ENCODE peak calls at places on chromosome X, in six cellular contexts. L is NCI-H1930, G is fibroblast of pulmonary artery, N is upper lobe of right lung, R is H4, H is KG1. X is an unnamed sample.

GRCh38 chrX:123871309-123871708 is 11.5 kb downstream of the XIAP start:
- DNase-seq in L (no peak), G (no peak), N (no peak), R (no peak), H (no peak), X (no peak)

GRCh38 chrX:129227376-129227775 is 295.9 kb downstream of the SMARCA1 start:
- DNase-seq in L (no peak), G (no peak), N (no peak), R (no peak), H (no peak), X (no peak)

GRCh38 chrX:11272290-11272689 is 20.9 kb upstream of the AMELX start:
- DNase-seq in L (no peak), G (no peak), N (no peak), R (no peak), H (no peak), X (no peak)

GRCh38 chrX:56564921-56565861 is 1.8 kb downstream of the UBQLN2 start:
- DNase-seq in L (no peak), G (peak), N (no peak), R (peak), H (peak), X (no peak)

GRCh38 chrX:119194631-119195030 is 41.5 kb upstream of the PGRMC1 start:
- DNase-seq in L (no peak), G (peak), N (no peak), R (peak), H (no peak), X (no peak)

GRCh38 chrX:53048169-53049126 is at the start of gene GPR173:
- DNase-seq in L (peak), G (peak), N (peak), R (peak), H (no peak), X (no peak)

GRCh38 chrX:142637206-142637605 is 388.5 kb upstream of the SPANXN4 start:
- DNase-seq in L (no peak), G (no peak), N (no peak), R (no peak), H (no peak), X (no peak)

GRCh38 chrX:73481521-73481920 is 34.7 kb downstream of the CDX4 start:
- DNase-seq in L (no peak), G (no peak), N (no peak), R (no peak), H (no peak), X (no peak)

GRCh38 chrX:15877380-15877779 is 22.8 kb upstream of the AP1S2 start:
- DNase-seq in L (no peak), G (peak), N (no peak), R (no peak), H (no peak), X (no peak)

GRCh38 chrX:118499295-118499694 is 3.7 kb downstream of the DOCK11 start:
- DNase-seq in L (no peak), G (no peak), N (no peak), R (no peak), H (no peak), X (no peak)

GRCh38 chrX:9867753-9868152 is 81.5 kb downstream of the SHROOM2 start:
- DNase-seq in L (no peak), G (peak), N (no peak), R (no peak), H (no peak), X (no peak)

GRCh38 chrX:132877954-132878536 is 80.4 kb downstream of the HS6ST2 start:
- DNase-seq in L (no peak), G (no peak), N (no peak), R (no peak), H (no peak), X (no peak)

GRCh38 chrX:40938418-40938817 is 146.8 kb upstream of the USP9X start:
- DNase-seq in L (no peak), G (peak), N (no peak), R (peak), H (no peak), X (no peak)

GRCh38 chrX:153703036-153703370 is 15.3 kb downstream of the SLC6A8 start:
- DNase-seq in L (no peak), G (peak), N (no peak), R (peak), H (no peak), X (no peak)

GRCh38 chrX:5390376-5390775 is 838.3 kb downstream of the NLGN4X start:
- DNase-seq in L (no peak), G (no peak), N (no peak), R (no peak), H (no peak), X (no peak)

GRCh38 chrX:24498181-24498580 is 33.1 kb downstream of the PDK3 start:
- DNase-seq in L (no peak), G (peak), N (no peak), R (peak), H (no peak), X (no peak)

GRCh38 chrX:153372949-153373348 is 28.2 kb downstream of the PNMA6E start:
- DNase-seq in L (no peak), G (no peak), N (no peak), R (no peak), H (no peak), X (no peak)

GRCh38 chrX:119734897-119735339 is 23.5 kb upstream of the SOWAHD start:
- DNase-seq in L (no peak), G (no peak), N (peak), R (no peak), H (no peak), X (no peak)

GRCh38 chrX:72021975-72022374 is 109.7 kb downstream of the RTL5 start:
- DNase-seq in L (no peak), G (no peak), N (no peak), R (no peak), H (no peak), X (no peak)

GRCh38 chrX:39815621-39816020 is 282.1 kb downstream of the BCOR start:
- DNase-seq in L (no peak), G (no peak), N (no peak), R (peak), H (no peak), X (peak)

GRCh38 chrX:111465664-111466063 is 45.8 kb upstream of the SERTM2 start:
- DNase-seq in L (no peak), G (no peak), N (no peak), R (no peak), H (no peak), X (no peak)

GRCh38 chrX:1546601-1547275 is 9.8 kb upstream of the P2RY8 start:
- DNase-seq in L (no peak), G (no peak), N (no peak), R (no peak), H (no peak), X (no peak)

GRCh38 chrX:14056201-14056600 is 26.5 kb upstream of the GEMIN8 start:
- DNase-seq in L (no peak), G (peak), N (no peak), R (no peak), H (no peak), X (no peak)

GRCh38 chrX:5823861-5824260 is 404.8 kb downstream of the NLGN4X start:
- DNase-seq in L (no peak), G (no peak), N (no peak), R (no peak), H (no peak), X (no peak)

GRCh38 chrX:47573334-47574095 is 8.7 kb upstream of the TIMP1 start:
- DNase-seq in L (no peak), G (peak), N (no peak), R (no peak), H (no peak), X (no peak)

GRCh38 chrX:32289356-32289755 is 922.0 kb downstream of the DMD start:
- DNase-seq in L (no peak), G (no peak), N (no peak), R (no peak), H (no peak), X (no peak)

GRCh38 chrX:123749643-123750042 is 16.8 kb upstream of the THOC2 start:
- DNase-seq in L (no peak), G (peak), N (no peak), R (no peak), H (no peak), X (no peak)